ENCODE peak calls at places on chromosomes 7 and 10, in ten cellular contexts. V is PC-9; N is fibroblast of pulmonary artery; M is AG09319; T is activated CD8-positive, alpha-beta T cell treated with anti-CD3 and anti-CD28 coated beads for 36 hours; O is AG04450; P is tibial artery; D is AG04449; R is GM13977; F is cardiac fibroblast. I is an unnamed sample.

GRCh38 chr7:121366852-121367431 is 29.2 kb downstream of the FAM3C start:
- DNase-seq in F (peak), V (peak), N (peak), D (no peak), O (peak), M (no peak), T (peak), P (no peak), R (peak), I (no peak)

GRCh38 chr10:113552014-113552413 is 839 bp upstream of the HABP2 start:
- DNase-seq in V (no peak), R (no peak), P (no peak), T (no peak), F (no peak), N (no peak), M (no peak), D (no peak), O (no peak), I (no peak)

GRCh38 chr10:5534880-5535856 is 10.4 kb downstream of the CALML3 start:
- DNase-seq in R (no peak), O (peak), D (no peak), F (peak), N (peak), T (no peak), M (peak), V (peak), P (peak), I (peak)

GRCh38 chr7:137880432-137880831 is 33.7 kb upstream of the DGKI start:
- DNase-seq in F (peak), T (no peak), N (peak), R (no peak), O (no peak), P (no peak), D (peak), V (no peak), M (peak), I (no peak)

GRCh38 chr7:71633571-71634008 is 501.6 kb downstream of the GALNT17 start:
- DNase-seq in T (no peak), P (no peak), N (peak), V (no peak), O (peak), D (peak), M (peak), F (peak), R (no peak), I (no peak)

GRCh38 chr7:76244781-76245391 is 43.2 kb downstream of the SRRM3 start:
- DNase-seq in M (no peak), N (no peak), D (no peak), R (no peak), T (no peak), O (no peak), V (no peak), F (no peak), P (no peak), I (no peak)

GRCh38 chr7:128352636-128353035 is 8.9 kb downstream of the PRRT4 start:
- DNase-seq in P (no peak), R (no peak), D (no peak), O (no peak), F (no peak), V (no peak), N (no peak), M (no peak), T (no peak), I (no peak)

GRCh38 chr7:114370177-114370576 is 44.4 kb upstream of the FOXP2 start:
- DNase-seq in V (no peak), O (no peak), F (no peak), M (no peak), D (no peak), P (no peak), R (no peak), T (no peak), N (no peak), I (no peak)

GRCh38 chr7:151844080-151844827 is 32.7 kb downstream of the PRKAG2 start:
- DNase-seq in D (peak), R (no peak), T (no peak), P (no peak), V (peak), N (peak), F (peak), M (no peak), O (peak), I (peak)

GRCh38 chr10:521844-522243 is 167.6 kb downstream of the DIP2C start:
- DNase-seq in R (no peak), V (no peak), F (no peak), T (no peak), M (no peak), P (peak), O (no peak), D (no peak), N (no peak), I (no peak)

GRCh38 chr10:126945351-126946035 is 40.3 kb downstream of the DOCK1 start:
- DNase-seq in R (no peak), V (no peak), T (no peak), F (no peak), M (no peak), D (no peak), O (no peak), N (no peak), P (no peak), I (no peak)

GRCh38 chr7:30255096-30255769 is 29.2 kb upstream of the ZNRF2 start:
- DNase-seq in F (no peak), R (no peak), T (no peak), M (no peak), N (no peak), P (no peak), V (no peak), O (no peak), D (no peak), I (no peak)

GRCh38 chr10:65571011-65571570 is 1354.7 kb upstream of the LRRTM3 start:
- DNase-seq in P (no peak), O (no peak), R (no peak), N (peak), D (no peak), M (no peak), V (peak), T (no peak), F (peak), I (no peak)

GRCh38 chr7:128094686-128095085 is 63.4 kb upstream of the LRRC4 start:
- DNase-seq in D (no peak), R (no peak), N (no peak), P (no peak), O (no peak), V (no peak), F (no peak), M (no peak), T (no peak), I (no peak)

GRCh38 chr10:30185916-30186315 is 126.5 kb upstream of the JCAD start:
- DNase-seq in N (peak), F (peak), M (peak), T (no peak), O (peak), D (peak), P (no peak), R (no peak), V (peak), I (no peak)

GRCh38 chr7:11830582-11831382 is 1.2 kb downstream of the THSD7A start:
- DNase-seq in V (no peak), P (no peak), O (no peak), T (no peak), R (no peak), D (no peak), M (no peak), F (peak), N (peak), I (no peak)

GRCh38 chr7:80403686-80404241 is 108.1 kb downstream of the GNAT3 start:
- DNase-seq in F (no peak), M (no peak), V (no peak), D (no peak), O (no peak), R (no peak), P (no peak), T (no peak), N (peak), I (no peak)

GRCh38 chr10:133281084-133281483 is 4.4 kb upstream of the ADAM8 start:
- DNase-seq in M (no peak), R (no peak), V (no peak), N (no peak), O (no peak), F (no peak), T (no peak), D (no peak), P (no peak), I (peak)

GRCh38 chr7:37085600-37085999 is 361.3 kb upstream of the AOAH start:
- DNase-seq in R (no peak), P (no peak), T (no peak), D (no peak), F (no peak), N (no peak), M (no peak), V (no peak), O (no peak), I (no peak)

GRCh38 chr7:26723140-26723539 is 141.2 kb downstream of the SKAP2 start:
- DNase-seq in F (no peak), D (no peak), V (no peak), R (no peak), P (no peak), O (no peak), T (no peak), N (no peak), M (no peak), I (no peak)

GRCh38 chr10:68154211-68154497 is 44.9 kb downstream of the MYPN start:
- DNase-seq in P (no peak), N (peak), V (no peak), D (no peak), F (peak), T (no peak), M (no peak), R (no peak), O (peak), I (no peak)

GRCh38 chr10:48363617-48364355 is 57.3 kb downstream of the MAPK8 start:
- DNase-seq in R (peak), D (no peak), P (no peak), F (peak), N (peak), T (peak), M (peak), O (peak), V (peak), I (no peak)

GRCh38 chr10:78335691-78336401 is 302.2 kb downstream of the RPS24 start:
- DNase-seq in R (no peak), D (no peak), V (peak), N (no peak), T (no peak), P (peak), F (peak), O (peak), M (no peak), I (no peak)

DNA sequence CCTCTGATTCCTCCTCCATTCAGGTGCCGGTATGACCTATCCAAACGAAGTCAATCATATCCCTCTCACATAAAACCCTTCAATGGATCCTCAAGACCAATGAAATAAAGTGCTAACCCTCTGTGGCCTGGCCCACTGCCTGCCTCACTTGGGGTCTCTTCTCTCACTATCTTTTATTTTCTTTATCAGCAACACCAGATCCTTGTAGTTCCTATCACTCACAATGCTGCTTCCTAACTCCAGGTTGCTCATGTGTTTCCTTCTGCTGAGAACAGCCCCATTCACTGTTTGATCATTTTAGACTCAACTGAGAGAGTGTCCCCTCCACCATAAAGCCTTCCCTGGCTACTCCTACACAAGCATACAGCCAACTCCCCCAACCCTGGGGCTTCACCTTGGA is 180.6 kb downstream of the DOCK4 start:
- DNase-seq in O (no peak), M (no peak), D (no peak), T (no peak), P (no peak), V (no peak), N (no peak), F (no peak), R (no peak), I (no peak)
- TF ChIP-seq CTCF in O (no peak), M (no peak), D (no peak), T (no peak), P (no peak), V (no peak), N (no peak), F (no peak), R (no peak), I (no peak)

GRCh38 chr7:4681218-4681851 is 760 bp upstream of the FOXK1 start:
- DNase-seq in P (no peak), D (no peak), V (no peak), O (no peak), R (no peak), F (no peak), T (peak), N (no peak), M (no peak), I (no peak)

GRCh38 chr7:4682621-4683042 is 537 bp downstream of the FOXK1 start:
- DNase-seq in F (peak), R (no peak), T (peak), M (no peak), O (no peak), N (peak), D (no peak), V (no peak), P (peak), I (peak)

GRCh38 chr7:4683884-4684565 is 1.9 kb downstream of the FOXK1 start:
- DNase-seq in D (no peak), T (peak), V (peak), O (no peak), P (peak), R (peak), M (peak), N (peak), F (peak), I (peak)

GRCh38 chr7:4683043-4683883 is 1.2 kb downstream of the FOXK1 start:
- DNase-seq in P (peak), V (no peak), D (no peak), N (no peak), M (no peak), O (no peak), R (no peak), T (peak), F (no peak), I (peak)

GRCh38 chr7:4681922-4682620 is at the start of gene FOXK1:
- DNase-seq in D (no peak), V (no peak), P (peak), F (peak), M (no peak), R (peak), N (peak), O (no peak), T (peak), I (peak)
- TF ChIP-seq CTCF in D (no peak), V (no peak), P (no peak), F (no peak), M (no peak), R (peak), N (no peak), O (no peak), T (no peak), I (no peak)

DNA sequence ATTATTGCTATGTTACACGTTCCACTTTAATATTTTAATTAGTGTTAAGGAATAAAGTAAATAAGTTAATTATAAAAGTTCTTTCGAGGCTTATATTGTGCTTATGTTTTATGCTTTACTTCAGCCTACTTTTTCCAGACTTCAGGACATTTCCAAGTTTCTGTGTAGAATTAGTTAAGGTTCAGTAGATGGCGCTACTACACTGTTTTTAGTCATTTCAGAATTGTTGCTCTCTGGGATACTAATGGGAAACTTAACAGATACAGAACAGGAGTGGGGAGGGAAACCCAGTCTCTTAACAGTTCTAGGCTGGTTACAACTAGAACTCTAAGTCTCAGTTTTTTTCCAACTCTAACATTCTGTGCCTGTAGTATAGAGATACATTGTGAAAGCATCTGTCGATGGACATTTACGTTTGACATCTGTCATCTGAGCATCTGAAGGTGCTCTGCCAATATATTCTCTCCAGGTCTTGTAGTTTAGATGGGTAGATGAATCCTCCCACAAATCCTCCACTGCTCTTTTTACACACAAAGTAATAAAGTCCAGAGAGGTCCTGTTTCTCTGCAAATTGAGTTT is 56.8 kb upstream of the FAM171A1 start:
- DNase-seq in O (peak), N (peak), T (no peak), R (no peak), M (no peak), V (no peak), P (no peak), F (peak), D (no peak), I (no peak)
- TF ChIP-seq CTCF in O (peak), N (peak), T (peak), R (peak), M (peak), V (peak), P (peak), F (peak), D (peak), I (peak)

DNA sequence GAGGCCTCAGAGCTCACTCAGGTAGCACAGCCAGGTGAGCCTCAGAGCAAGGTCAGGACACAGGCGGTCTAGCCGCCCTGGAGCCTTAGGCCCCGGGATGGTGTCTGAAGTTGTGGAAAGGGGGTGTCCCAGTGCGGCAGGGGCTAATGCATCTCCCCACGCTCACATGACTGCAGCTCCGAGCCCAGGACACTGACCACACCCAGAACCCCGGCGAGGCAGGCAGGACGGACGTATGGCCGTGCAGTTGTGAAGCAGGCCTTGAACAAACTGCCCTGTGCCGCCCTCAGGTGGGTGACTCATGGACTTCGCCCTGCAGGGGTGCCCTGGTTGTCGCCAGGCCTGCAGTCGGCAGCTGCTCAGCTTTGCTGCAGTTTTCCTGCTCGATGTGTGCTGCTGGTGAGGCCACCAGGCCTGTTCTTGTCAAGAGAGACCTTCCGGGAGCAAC is 5.0 kb upstream of the PRKAR1B start:
- DNase-seq in D (no peak), N (no peak), F (peak), V (peak), M (no peak), O (no peak), R (no peak), P (no peak), T (peak), I (no peak)
- TF ChIP-seq CTCF in D (no peak), N (no peak), F (no peak), V (peak), M (no peak), O (no peak), R (peak), P (no peak), T (no peak), I (no peak)

DNA sequence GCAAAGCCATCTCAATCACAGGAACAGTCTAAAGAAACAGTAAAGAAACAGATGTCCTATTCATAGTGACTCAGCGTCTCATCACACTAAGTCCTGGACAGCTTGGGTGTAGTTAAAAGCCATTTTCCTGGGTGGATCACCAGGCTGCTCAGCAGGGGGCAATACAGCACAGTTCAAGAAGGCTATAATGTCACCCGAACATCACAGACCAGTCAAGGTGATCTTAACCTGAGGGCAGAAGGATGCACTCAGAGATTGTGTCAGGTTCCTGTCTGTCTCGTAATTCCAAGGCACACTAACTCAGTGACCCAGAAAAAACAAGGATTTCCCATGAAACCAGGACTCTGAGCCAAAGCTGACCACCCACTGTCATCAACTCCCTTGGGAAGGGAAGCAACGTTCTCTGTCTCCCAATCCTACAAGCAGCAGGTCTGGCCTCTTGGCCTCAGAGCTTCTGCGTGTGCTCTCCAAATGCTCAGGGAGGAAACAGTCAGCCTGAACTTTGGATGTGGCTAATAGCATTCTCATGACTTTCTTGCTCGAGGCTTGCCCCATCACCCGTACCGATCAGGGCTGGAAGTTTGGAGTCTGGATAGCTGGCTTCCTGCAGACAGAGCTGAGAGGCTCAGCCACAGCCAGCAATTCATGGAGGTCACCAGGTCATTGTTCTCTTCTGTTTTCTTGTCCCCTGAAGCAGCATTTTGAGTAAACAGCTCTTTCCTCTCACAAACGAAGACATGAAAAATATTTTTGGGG is 90.4 kb upstream of the FAM171A1 start:
- DNase-seq in V (no peak), R (peak), D (no peak), T (no peak), M (peak), F (peak), P (peak), O (no peak), N (peak), I (no peak)
- TF ChIP-seq CTCF in V (no peak), R (peak), D (peak), T (no peak), M (peak), F (peak), P (peak), O (peak), N (peak), I (no peak)

DNA sequence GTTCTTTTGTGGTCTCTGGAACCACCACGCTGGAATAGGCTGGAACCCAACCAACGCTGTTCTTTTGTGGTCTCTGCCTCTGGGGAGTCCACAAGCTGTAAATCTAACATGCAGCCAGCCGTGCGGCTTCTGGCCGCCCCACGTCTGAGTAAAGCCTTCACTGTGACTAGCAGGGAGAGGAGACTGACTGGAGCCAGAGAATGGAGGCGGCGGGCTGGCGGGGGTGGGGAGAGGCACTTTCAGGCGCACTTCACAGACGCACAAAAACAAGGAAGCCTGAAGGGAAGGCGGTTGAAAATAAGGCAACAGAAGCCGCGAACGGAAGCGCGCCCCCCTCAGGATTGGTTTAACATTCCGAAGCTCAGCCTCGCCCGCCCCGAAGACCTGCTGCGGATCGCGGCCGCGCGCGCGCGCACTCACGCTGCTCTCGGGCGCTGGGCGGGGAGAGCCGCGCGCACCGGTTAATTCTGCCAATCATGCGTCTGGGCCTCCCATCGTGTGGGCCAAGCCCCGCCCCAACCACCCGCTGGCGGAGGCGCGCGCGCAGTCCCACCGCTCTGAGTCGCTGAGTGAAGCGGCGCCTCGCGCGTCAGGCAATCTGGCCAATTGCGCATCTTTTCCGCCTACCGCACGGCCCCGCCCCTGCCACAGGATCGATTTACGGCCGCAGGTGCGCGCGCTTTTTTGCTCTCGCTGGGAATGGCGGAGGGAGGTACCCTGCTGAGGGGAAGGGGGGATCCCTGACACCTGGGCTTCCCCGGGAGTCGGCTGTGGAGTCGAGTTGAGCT is at the start of gene SFR1:
- DNase-seq in O (peak), P (peak), R (peak), F (peak), M (peak), T (peak), V (peak), N (peak), D (peak), I (peak)
- TF ChIP-seq CTCF in O (peak), P (peak), R (peak), F (peak), M (peak), T (peak), V (peak), N (peak), D (peak), I (peak)

I was measured in CD14-positive monocyte.